ENCODE peak calls at places on chromosomes 11 and 22, in eight cellular contexts. L, S, C, A, P, W, F and V are unnamed samples.

GRCh38 chr22:36292823-36293530 is 40.0 kb downstream of the APOL1 start:
- DNase-seq in L (no peak), S (no peak), C (no peak), A (peak; percentile 58), P (no peak), W (peak; percentile 44), F (peak; percentile 26), V (no peak)

GRCh38 chr11:46309669-46310288 is 32.3 kb downstream of the CREB3L1 start:
- DNase-seq in L (no peak), S (no peak), C (peak; percentile 60), A (no peak), P (no peak), W (no peak), F (no peak), V (no peak)

GRCh38 chr11:111194789-111195188 is 50.7 kb upstream of the POU2AF2 start:
- DNase-seq in L (no peak), S (no peak), C (no peak), A (no peak), P (no peak), W (no peak), F (no peak), V (peak; percentile 8)

GRCh38 chr11:11081273-11081672 is 223.4 kb upstream of the ZBED5 start:
- DNase-seq in L (no peak), S (no peak), C (no peak), A (no peak), P (no peak), W (no peak), F (no peak), V (no peak)

GRCh38 chr11:19546325-19546724 is 166.3 kb upstream of the NAV2 start:
- DNase-seq in L (no peak), S (no peak), C (no peak), A (no peak), P (no peak), W (no peak), F (no peak), V (no peak)

GRCh38 chr11:29029452-29029851 is 921.3 kb downstream of the METTL15 start:
- DNase-seq in L (no peak), S (no peak), C (no peak), A (no peak), P (no peak), W (no peak), F (no peak), V (no peak)

GRCh38 chr11:38476808-38477565 is 1879.0 kb upstream of the RAG2 start:
- DNase-seq in L (peak; percentile 0), S (no peak), C (no peak), A (no peak), P (no peak), W (no peak), F (no peak), V (no peak)

GRCh38 chr22:27170491-27170890 is 513.1 kb downstream of the MIAT start:
- DNase-seq in L (peak; percentile 66), S (no peak), C (no peak), A (no peak), P (peak; percentile 60), W (peak; percentile 44), F (no peak), V (peak; percentile 83)

GRCh38 chr22:26430600-26430999 is 1.5 kb downstream of the ASPHD2 start:
- DNase-seq in L (no peak), S (no peak), C (no peak), A (no peak), P (no peak), W (no peak), F (no peak), V (no peak)

GRCh38 chr22:50621491-50621880 is 6.5 kb downstream of the ARSA start:
- DNase-seq in L (no peak), S (no peak), C (no peak), A (peak; percentile 85), P (no peak), W (no peak), F (no peak), V (no peak)

GRCh38 chr11:1041471-1041870 is 5.0 kb upstream of the MUC6 start:
- DNase-seq in L (no peak), S (no peak), C (no peak), A (peak; percentile 23), P (no peak), W (peak; percentile 42), F (peak; percentile 38), V (no peak)

GRCh38 chr22:33472462-33473344 is 414.5 kb upstream of the SYN3 start:
- DNase-seq in L (no peak), S (no peak), C (no peak), A (no peak), P (no peak), W (no peak), F (no peak), V (no peak)

GRCh38 chr22:36360871-36361383 is 26.8 kb downstream of the MYH9 start:
- DNase-seq in L (no peak), S (no peak), C (peak; percentile 90), A (no peak), P (no peak), W (no peak), F (no peak), V (peak; percentile 69)

GRCh38 chr11:15347969-15348734 is 233.4 kb downstream of the INSC start:
- DNase-seq in L (no peak), S (no peak), C (no peak), A (no peak), P (no peak), W (no peak), F (no peak), V (no peak)

GRCh38 chr11:363948-364761 is 5.1 kb upstream of the B4GALNT4 start:
- DNase-seq in L (no peak), S (peak; percentile 62), C (peak; percentile 85), A (peak; percentile 91), P (no peak), W (no peak), F (peak; percentile 65), V (no peak)

GRCh38 chr11:118401151-118401879 is at the start of gene ATP5MG:
- DNase-seq in L (peak; percentile 89), S (peak; percentile 82), C (peak; percentile 95), A (peak; percentile 96), P (peak; percentile 60), W (peak; percentile 96), F (peak; percentile 94), V (peak; percentile 90)

GRCh38 chr22:19748139-19748538 is 12.4 kb upstream of the TBX1 start:
- DNase-seq in L (no peak), S (no peak), C (no peak), A (no peak), P (no peak), W (no peak), F (no peak), V (no peak)

GRCh38 chr11:124841186-124841585 is 24.0 kb upstream of the ROBO3 start:
- DNase-seq in L (no peak), S (no peak), C (no peak), A (no peak), P (no peak), W (no peak), F (no peak), V (no peak)

GRCh38 chr11:96306933-96307747 is 35.9 kb downstream of the MAML2 start:
- DNase-seq in L (peak; percentile 100), S (peak; percentile 81), C (no peak), A (no peak), P (peak; percentile 96), W (peak; percentile 59), F (peak; percentile 57), V (peak; percentile 99)
- H3K4me3 ChIP-seq in L (peak overlapping the region; percentile 37), S (no peak overlapping the region), C (no peak overlapping the region), A (no peak overlapping the region), P (peak overlapping the region; percentile 71), W (peak overlapping the region; percentile 41), F (peak overlapping the region; percentile 20), V (peak overlapping the region; percentile 18)

GRCh38 chr11:112280268-112281126 is 19.8 kb upstream of the PLET1 start:
- DNase-seq in L (peak; percentile 78), S (peak; percentile 72), C (peak; percentile 90), A (peak; percentile 81), P (no peak), W (peak; percentile 61), F (peak; percentile 53), V (peak; percentile 87)

GRCh38 chr11:112278803-112279202 is 18.1 kb upstream of the PLET1 start:
- DNase-seq in L (no peak), S (no peak), C (no peak), A (no peak), P (no peak), W (no peak), F (no peak), V (no peak)

GRCh38 chr11:112281776-112282175 is 21.1 kb upstream of the PLET1 start:
- DNase-seq in L (no peak), S (no peak), C (no peak), A (no peak), P (no peak), W (no peak), F (no peak), V (no peak)

GRCh38 chr11:112277937-112278336 is 17.3 kb upstream of the PLET1 start:
- DNase-seq in L (no peak), S (peak; percentile 29), C (no peak), A (no peak), P (no peak), W (no peak), F (no peak), V (peak; percentile 40)

GRCh38 chr11:112279901-112280267 is 19.2 kb upstream of the PLET1 start:
- DNase-seq in L (peak; percentile 26), S (peak; percentile 30), C (peak; percentile 75), A (peak; percentile 92), P (no peak), W (peak; percentile 75), F (peak; percentile 82), V (peak; percentile 43)
- H3K4me3 ChIP-seq in L (peak overlapping the region; percentile 57), S (peak overlapping the region; percentile 62), C (peak overlapping the region; percentile 28), A (peak overlapping the region; percentile 40), P (peak overlapping the region; percentile 84), W (peak overlapping the region; percentile 77), F (peak overlapping the region; percentile 50), V (peak overlapping the region; percentile 51)

GRCh38 chr11:62575156-62575555 is 1.5 kb upstream of the EEF1G start:
- DNase-seq in L (no peak), S (no peak), C (no peak), A (peak; percentile 85), P (no peak), W (peak; percentile 65), F (no peak), V (no peak)
- H3K4me3 ChIP-seq in L (peak overlapping the region; percentile 75), S (peak overlapping the region; percentile 83), C (peak overlapping the region; percentile 62), A (peak overlapping the region; percentile 67), P (peak overlapping the region; percentile 94), W (peak overlapping the region; percentile 90), F (peak overlapping the region; percentile 80), V (peak overlapping the region; percentile 47)

GRCh38 chr11:67435031-67435726 is 2.3 kb downstream of the PTPRCAP start:
- DNase-seq in L (no peak), S (no peak), C (no peak), A (no peak), P (no peak), W (no peak), F (no peak), V (no peak)
- H3K4me3 ChIP-seq in L (no peak overlapping the region), S (no peak overlapping the region), C (no peak overlapping the region), A (peak overlapping the region; percentile 89), P (no peak overlapping the region), W (no peak overlapping the region), F (peak overlapping the region; percentile 50), V (no peak overlapping the region)